ENCODE peak calls at places on chromosomes 16 and 17, in five cellular contexts. R, H, B, X and G are unnamed samples.

GRCh38 chr17:73478768-73479424 is 165.3 kb downstream of the SDK2 start:
- DNase-seq in X (no peak), H (no peak), R (no peak), B (no peak), G (no peak)

GRCh38 chr16:74565378-74565777 is 41.5 kb downstream of the GLG1 start:
- DNase-seq in B (no peak), R (no peak), H (no peak), X (no peak), G (no peak)

GRCh38 chr17:8100763-8101162 is 13.2 kb upstream of the ALOX12B start:
- DNase-seq in X (no peak), R (no peak), B (no peak), H (no peak), G (no peak)

GRCh38 chr17:61000911-61001310 is 323.3 kb downstream of the BCAS3 start:
- DNase-seq in H (no peak), R (no peak), X (no peak), B (no peak), G (no peak)

GRCh38 chr17:13410874-13411273 is 190.9 kb downstream of the HS3ST3A1 start:
- DNase-seq in R (no peak), H (no peak), X (no peak), B (no peak), G (peak; percentile 38)

GRCh38 chr17:78092794-78093324 is 35.7 kb downstream of the TMC6 start:
- DNase-seq in H (no peak), R (no peak), B (no peak), X (no peak), G (no peak)

GRCh38 chr16:84360170-84360569 is 8.2 kb upstream of the ATP2C2 start:
- DNase-seq in X (no peak), R (peak; percentile 9), B (no peak), H (no peak), G (no peak)

GRCh38 chr17:31877911-31878702 is 19.1 kb upstream of the COPRS start:
- DNase-seq in R (no peak), H (no peak), B (no peak), X (no peak), G (no peak)

GRCh38 chr17:73308017-73308823 is 3.6 kb downstream of the CDC42EP4 start:
- DNase-seq in R (no peak), X (peak; percentile 93), H (peak; percentile 92), B (peak; percentile 67), G (peak; percentile 97)

GRCh38 chr17:80245566-80246265 is 14.9 kb upstream of the RNF213 start:
- DNase-seq in H (no peak), X (no peak), B (no peak), R (no peak), G (no peak)

GRCh38 chr17:5508855-5509254 is 22.5 kb downstream of the MIS12 start:
- DNase-seq in B (no peak), X (no peak), R (no peak), H (no peak), G (no peak)

GRCh38 chr16:83926726-83927397 is 26.2 kb upstream of the OSGIN1 start:
- DNase-seq in R (peak; percentile 43), X (peak; percentile 75), H (peak; percentile 87), B (peak; percentile 38), G (peak; percentile 90)

GRCh38 chr16:57647136-57647875 is 18.9 kb downstream of the ADGRG1 start:
- DNase-seq in R (no peak), X (no peak), H (no peak), B (no peak), G (no peak)

GRCh38 chr16:85376292-85377095 is 236.6 kb upstream of the GSE1 start:
- DNase-seq in R (no peak), X (no peak), B (peak; percentile 49), H (peak; percentile 78), G (peak; percentile 82)

GRCh38 chr17:5694507-5694906 is 110.2 kb upstream of the NLRP1 start:
- DNase-seq in B (no peak), R (no peak), X (no peak), H (no peak), G (no peak)

GRCh38 chr17:80668375-80669149 is 123.9 kb downstream of the RPTOR start:
- DNase-seq in B (no peak), R (no peak), X (no peak), H (peak; percentile 16), G (no peak)

GRCh38 chr17:58575511-58575910 is 61.1 kb upstream of the MTMR4 start:
- DNase-seq in X (no peak), B (no peak), R (no peak), H (no peak), G (no peak)

GRCh38 chr16:78693496-78693895 is 594.0 kb downstream of the WWOX start:
- DNase-seq in R (no peak), H (no peak), X (no peak), B (no peak), G (no peak)

GRCh38 chr16:67428146-67428731 is 2.7 kb upstream of the HSD11B2 start:
- DNase-seq in H (peak; percentile 87), R (peak; percentile 24), X (peak; percentile 87), B (no peak), G (peak; percentile 83)

GRCh38 chr16:30032083-30032819 is 1.2 kb upstream of the TLCD3B start:
- DNase-seq in R (peak; percentile 52), X (peak; percentile 51), B (no peak), H (no peak), G (peak; percentile 84)

GRCh38 chr17:4951486-4951885 is 567 bp downstream of the ENO3 start:
- DNase-seq in R (no peak), B (no peak), X (no peak), H (no peak), G (no peak)

GRCh38 chr17:83099570-83100181 is 20.3 kb downstream of the METRNL start:
- DNase-seq in H (peak; percentile 67), R (no peak), B (no peak), X (no peak), G (peak; percentile 69)

GRCh38 chr16:88298166-88298881 is 84.4 kb upstream of the ZNF469 start:
- DNase-seq in B (peak; percentile 25), R (no peak), H (no peak), X (peak; percentile 41), G (peak; percentile 81)

GRCh38 chr17:65485388-65486299 is 75.8 kb downstream of the AXIN2 start:
- DNase-seq in X (no peak), H (no peak), R (no peak), B (peak; percentile 79), G (no peak)

GRCh38 chr17:15971108-15971507 is 26.2 kb downstream of the ADORA2B start:
- DNase-seq in X (no peak), R (no peak), H (no peak), B (no peak), G (no peak)

GRCh38 chr16:50972899-50973298 is 178.2 kb downstream of the SALL1 start:
- DNase-seq in X (no peak), R (no peak), H (no peak), B (no peak), G (no peak)

GRCh38 chr17:62678214-62678919 is 50.9 kb downstream of the MRC2 start:
- DNase-seq in R (no peak), X (no peak), B (no peak), H (no peak), G (no peak)

GRCh38 chr17:21263351-21263750 is 10.1 kb upstream of the NATD1 start:
- DNase-seq in X (no peak), H (no peak), R (no peak), B (no peak), G (peak; percentile 71)